ENCODE peak calls at places on chromosomes 16 and 17, in eight cellular contexts. S is KG1, G is Right ventricle myocardium superior, R is hippocampal formation, Q is NCI-H2107, T is HCT116, C is T47D, L is mesenteric fat pad. A is an unnamed sample.

GRCh38 chr17:45792995-45793755 is 9.1 kb downstream of the CRHR1 start:
- DNase-seq in S (no peak), Q (no peak), C (no peak), G (no peak), T (no peak), R (no peak), L (no peak), A (no peak)

GRCh38 chr16:11848842-11849241 is 2.5 kb downstream of the RSL1D1 start:
- DNase-seq in Q (no peak), L (no peak), G (no peak), R (no peak), T (no peak), C (no peak), S (no peak), A (no peak)

GRCh38 chr16:64893386-64893785 is 228.5 kb downstream of the CDH11 start:
- DNase-seq in R (no peak), G (no peak), S (no peak), Q (no peak), L (no peak), C (no peak), T (no peak), A (no peak)

GRCh38 chr16:2237552-2238395 is 1.5 kb downstream of the DNASE1L2 start:
- DNase-seq in Q (no peak), L (no peak), R (no peak), C (no peak), G (no peak), T (no peak), S (no peak), A (no peak)

GRCh38 chr16:90000733-90001427 is 18.4 kb downstream of the DBNDD1 start:
- DNase-seq in C (no peak), S (no peak), R (no peak), Q (no peak), T (no peak), G (no peak), L (no peak), A (no peak)

GRCh38 chr16:19392352-19392751 is 25.3 kb upstream of the TMC5 start:
- DNase-seq in T (no peak), C (no peak), Q (no peak), S (no peak), L (no peak), R (no peak), G (no peak), A (no peak)

GRCh38 chr17:73412914-73413313 is 101.1 kb upstream of the CDC42EP4 start:
- DNase-seq in Q (no peak), L (no peak), R (no peak), S (no peak), G (peak; percentile 3), T (no peak), C (no peak), A (no peak)

GRCh38 chr17:41967141-41967920 is 736 bp downstream of the CNP start:
- DNase-seq in L (no peak), G (no peak), C (no peak), S (no peak), T (peak; percentile 4), R (peak; percentile 95), Q (no peak), A (no peak)

GRCh38 chr16:85381738-85382592 is 231.2 kb upstream of the GSE1 start:
- DNase-seq in L (no peak), T (no peak), G (no peak), Q (no peak), R (no peak), S (peak; percentile 43), C (no peak), A (no peak)

GRCh38 chr16:82091225-82091624 is 56.2 kb downstream of the HSD17B2 start:
- DNase-seq in G (no peak), C (no peak), T (no peak), R (no peak), L (no peak), Q (no peak), S (no peak), A (no peak)

GRCh38 chr17:82655038-82655479 is 6.8 kb upstream of the WDR45B start:
- DNase-seq in C (peak; percentile 83), L (no peak), Q (no peak), T (no peak), R (no peak), S (no peak), G (peak; percentile 33), A (no peak)

GRCh38 chr16:27268376-27269299 is at the start of gene NSMCE1:
- DNase-seq in G (peak; percentile 99), R (peak; percentile 89), L (peak; percentile 100), Q (peak; percentile 89), C (peak; percentile 84), S (peak; percentile 94), T (peak; percentile 91), A (peak; percentile 74)